ENCODE peak calls at places on chromosomes 7 and 10, in six cellular contexts. S is anterior cingulate cortex, Z is NCI-H2029 treated with DMSO at 0.1 percent for 48 hours, M is HEK293T, W is fibroblast of the conjunctiva, I is HCT116. N is an unnamed sample.

GRCh38 chr10:29838529-29838928 is 203.8 kb upstream of the SVIL start:
- DNase-seq in S (no peak), Z (no peak), M (no peak), W (no peak), I (no peak), N (no peak)

GRCh38 chr7:81873559-81873958 is 103.7 kb upstream of the HGF start:
- DNase-seq in S (no peak), Z (no peak), M (no peak), W (peak; percentile 13), I (no peak), N (no peak)

GRCh38 chr10:3867454-3868273 is 82.7 kb upstream of the KLF6 start:
- DNase-seq in S (no peak), Z (no peak), M (no peak), W (no peak), I (no peak), N (no peak)

GRCh38 chr10:36183056-36183455 is 541.0 kb upstream of the FZD8 start:
- DNase-seq in S (no peak), Z (no peak), M (no peak), W (no peak), I (no peak), N (no peak)

GRCh38 chr7:20223356-20223755 is 6.2 kb upstream of the MACC1 start:
- DNase-seq in S (no peak), Z (no peak), M (no peak), W (no peak), I (no peak), N (no peak)

GRCh38 chr10:120580651-120581259 is 123.7 kb downstream of the PLPP4 start:
- DNase-seq in S (no peak), Z (no peak), M (no peak), W (no peak), I (no peak), N (no peak)

GRCh38 chr10:52801951-52802350 is 29.4 kb upstream of the MBL2 start:
- DNase-seq in S (no peak), Z (no peak), M (no peak), W (no peak), I (no peak), N (no peak)

GRCh38 chr7:116212859-116213258 is 2.5 kb downstream of the TES start:
- DNase-seq in S (no peak), Z (no peak), M (no peak), W (no peak), I (no peak), N (no peak)

GRCh38 chr10:70932415-70933196 is 44.2 kb upstream of the PCBD1 start:
- DNase-seq in S (no peak), Z (no peak), M (peak; percentile 61), W (no peak), I (no peak), N (no peak)

GRCh38 chr10:77737608-77738007 is 100.0 kb upstream of the KCNMA1 start:
- DNase-seq in S (no peak), Z (no peak), M (no peak), W (peak; percentile 76), I (peak; percentile 31), N (no peak)

N was measured in T-helper 9 cell.